ENCODE peak calls at places on chromosomes 11 and 22, in four cellular contexts. T, D, G and O are unnamed samples.

GRCh38 chr11:109015283-109015682 is 350.4 kb downstream of the DDX10 start:
- DNase-seq in T (no peak), D (no peak), G (no peak), O (no peak)

GRCh38 chr11:85028329-85029101 is 598.6 kb downstream of the DLG2 start:
- DNase-seq in T (no peak), D (no peak), G (no peak), O (no peak)

GRCh38 chr22:44245438-44245837 is 64.7 kb downstream of the PARVG start:
- DNase-seq in T (no peak), D (no peak), G (no peak), O (no peak)

GRCh38 chr11:110032257-110032656 is 60.9 kb upstream of the ZC3H12C start:
- DNase-seq in T (no peak), D (no peak), G (peak; percentile 25), O (no peak)

GRCh38 chr11:73152861-73153483 is 10.9 kb upstream of the FCHSD2 start:
- DNase-seq in T (peak; percentile 15), D (no peak), G (no peak), O (no peak)

GRCh38 chr22:17563936-17564391 is 666 bp downstream of the SLC25A18 start:
- DNase-seq in T (no peak), D (no peak), G (peak; percentile 51), O (no peak)

GRCh38 chr22:19290400-19291217 is 910 bp downstream of the CLTCL1 start:
- DNase-seq in T (no peak), D (no peak), G (no peak), O (no peak)

GRCh38 chr22:24392218-24392931 is 35.0 kb upstream of the ADORA2A start:
- DNase-seq in T (no peak), D (no peak), G (no peak), O (no peak)

GRCh38 chr11:134226806-134227325 is 2.4 kb downstream of the VPS26B start:
- DNase-seq in T (no peak), D (no peak), G (no peak), O (no peak)

GRCh38 chr11:22508691-22509090 is 116.9 kb downstream of the FANCF start:
- DNase-seq in T (no peak), D (no peak), G (no peak), O (no peak)

GRCh38 chr22:31631381-31631780 is 30.6 kb downstream of the PISD start:
- DNase-seq in T (no peak), D (no peak), G (no peak), O (no peak)

GRCh38 chr11:779120-779954 is 2.0 kb upstream of the GATD1 start:
- DNase-seq in T (no peak), D (no peak), G (no peak), O (no peak)

GRCh38 chr11:119730347-119730613 is 1.3 kb upstream of the NECTIN1 start:
- DNase-seq in T (no peak), D (no peak), G (no peak), O (no peak)

GRCh38 chr11:43212279-43212678 is 99.5 kb upstream of the API5 start:
- DNase-seq in T (no peak), D (no peak), G (no peak), O (no peak)

GRCh38 chr11:128342511-128343133 is 244.7 kb downstream of the ETS1 start:
- DNase-seq in T (peak; percentile 69), D (peak; percentile 28), G (no peak), O (peak; percentile 32)

GRCh38 chr11:67230406-67230805 is 35.9 kb upstream of the GRK2 start:
- DNase-seq in T (no peak), D (no peak), G (no peak), O (no peak)

GRCh38 chr22:20920881-20921203 is 3.6 kb downstream of the CRKL start:
- DNase-seq in T (no peak), D (no peak), G (no peak), O (no peak)

GRCh38 chr11:121595717-121596156 is 143.0 kb upstream of the SORL1-AS1 start:
- DNase-seq in T (no peak), D (peak; percentile 67), G (no peak), O (no peak)

GRCh38 chr22:49305966-49306631 is 521.6 kb downstream of the BRD1 start:
- DNase-seq in T (no peak), D (no peak), G (no peak), O (no peak)

GRCh38 chr11:18071098-18071705 is 25.1 kb upstream of the TPH1 start:
- DNase-seq in T (no peak), D (no peak), G (no peak), O (no peak)

GRCh38 chr22:46801331-46801811 is 38.9 kb downstream of the TBC1D22A start:
- DNase-seq in T (no peak), D (no peak), G (no peak), O (no peak)

GRCh38 chr11:123587044-123587443 is 67.4 kb downstream of the SCN3B start:
- DNase-seq in T (no peak), D (peak; percentile 9), G (no peak), O (no peak)

GRCh38 chr22:30572840-30573593 is 1.4 kb downstream of the GAL3ST1 start:
- DNase-seq in T (no peak), D (no peak), G (peak; percentile 71), O (no peak)

GRCh38 chr11:65291613-65292012 is 23.1 kb upstream of the CDC42EP2 start:
- DNase-seq in T (no peak), D (no peak), G (peak; percentile 86), O (no peak)

GRCh38 chr11:121762820-121763219 is 310.1 kb upstream of the SORL1-AS1 start:
- DNase-seq in T (no peak), D (no peak), G (peak; percentile 53), O (no peak)

GRCh38 chr22:47495102-47495501 is 732.7 kb downstream of the TBC1D22A start:
- DNase-seq in T (no peak), D (no peak), G (no peak), O (no peak)

GRCh38 chr11:58927393-58928081 is 11.8 kb upstream of the GLYATL1 start:
- DNase-seq in T (no peak), D (no peak), G (peak; percentile 2), O (no peak)

GRCh38 chr22:31973739-31974138 is 29.4 kb downstream of the YWHAH start:
- DNase-seq in T (no peak), D (peak; percentile 68), G (no peak), O (no peak)

GRCh38 chr11:65133724-65134123 is 595 bp downstream of the SYVN1 start:
- DNase-seq in T (no peak), D (no peak), G (no peak), O (no peak)

GRCh38 chr11:35227551-35228341 is 88.8 kb downstream of the CD44 start:
- DNase-seq in T (no peak), D (no peak), G (no peak), O (no peak)

GRCh38 chr11:76770642-76771445 is 12.3 kb upstream of the TSKU start:
- DNase-seq in T (no peak), D (peak; percentile 54), G (no peak), O (no peak)

GRCh38 chr11:108825381-108825780 is 160.5 kb downstream of the DDX10 start:
- DNase-seq in T (no peak), D (no peak), G (no peak), O (no peak)

GRCh38 chr11:125338886-125339811 is 156.9 kb downstream of the FEZ1 start:
- DNase-seq in T (no peak), D (no peak), G (no peak), O (no peak)

GRCh38 chr22:46747646-46748045 is 9.6 kb upstream of the CERK start:
- DNase-seq in T (no peak), D (no peak), G (no peak), O (no peak)

GRCh38 chr22:21443735-21444421 is 23.3 kb upstream of the TMEM191C start:
- DNase-seq in T (no peak), D (no peak), G (no peak), O (no peak)

GRCh38 chr22:31917227-31917921 is 27.0 kb upstream of the YWHAH start:
- DNase-seq in T (no peak), D (no peak), G (no peak), O (no peak)

GRCh38 chr22:28904211-28904808 is 20.9 kb downstream of the ZNRF3 start:
- DNase-seq in T (no peak), D (no peak), G (no peak), O (no peak)

GRCh38 chr22:36911887-36912661 is 1.4 kb upstream of the CSF2RB start:
- DNase-seq in T (no peak), D (no peak), G (no peak), O (no peak)

GRCh38 chr11:19646921-19647320 is 65.7 kb upstream of the NAV2 start:
- DNase-seq in T (no peak), D (no peak), G (no peak), O (no peak)

GRCh38 chr22:47164514-47165337 is 402.3 kb downstream of the TBC1D22A start:
- DNase-seq in T (no peak), D (no peak), G (no peak), O (no peak)